ENCODE peak calls at places on chromosome 4, in eight cellular contexts. U, I, O, Q, C, S, L and K are unnamed samples.

GRCh38 chr4:158169931-158170690 is 2.7 kb downstream of the GASK1B start:
- DNase-seq in Q (peak; percentile 60), S (no peak), U (no peak), L (no peak), O (no peak), I (peak; percentile 55), C (peak; percentile 21), K (no peak)

GRCh38 chr4:126610933-126611332 is 1021.8 kb upstream of the INTU start:
- DNase-seq in Q (peak; percentile 5), U (no peak), L (no peak), C (no peak), I (no peak), S (no peak), O (no peak), K (no peak)

GRCh38 chr4:184593461-184593860 is 55.8 kb downstream of the CASP3 start:
- DNase-seq in I (no peak), C (no peak), Q (no peak), U (no peak), S (no peak), O (no peak), L (no peak), K (no peak)

GRCh38 chr4:99614491-99614890 is 39.9 kb downstream of the MTTP start:
- DNase-seq in I (no peak), O (no peak), U (no peak), C (no peak), L (no peak), S (no peak), Q (no peak), K (no peak)

GRCh38 chr4:13306356-13306755 is 177.8 kb downstream of the RAB28 start:
- DNase-seq in I (no peak), C (no peak), U (no peak), Q (no peak), O (no peak), S (no peak), L (no peak), K (no peak)

GRCh38 chr4:56976283-56976877 is 1.0 kb downstream of the NOA1 start:
- DNase-seq in O (no peak), S (no peak), L (no peak), I (peak; percentile 11), Q (peak; percentile 13), C (no peak), U (no peak), K (no peak)

GRCh38 chr4:185742766-185743165 is 69.2 kb downstream of the SORBS2 start:
- DNase-seq in Q (no peak), C (no peak), S (no peak), U (no peak), O (no peak), L (no peak), I (peak; percentile 57), K (no peak)

GRCh38 chr4:87068591-87069021 is 133.8 kb downstream of the AFF1 start:
- DNase-seq in O (no peak), Q (peak; percentile 65), S (no peak), C (no peak), I (peak; percentile 35), U (no peak), L (no peak), K (no peak)

GRCh38 chr4:25057299-25057698 is 26.6 kb upstream of the LGI2 start:
- DNase-seq in I (no peak), U (no peak), C (no peak), S (no peak), L (no peak), Q (no peak), O (no peak), K (no peak)

GRCh38 chr4:120066182-120066524 is 495 bp downstream of the MAD2L1 start:
- DNase-seq in O (no peak), Q (no peak), U (no peak), L (no peak), C (no peak), S (no peak), I (no peak), K (no peak)

GRCh38 chr4:118975487-118976192 is 87.0 kb downstream of the SYNPO2 start:
- DNase-seq in U (no peak), L (no peak), Q (no peak), O (no peak), S (no peak), I (no peak), C (no peak), K (no peak)

GRCh38 chr4:152640058-152640921 is 39.5 kb downstream of the TMEM154 start:
- DNase-seq in Q (peak; percentile 41), I (peak; percentile 47), L (no peak), S (no peak), U (no peak), C (peak; percentile 28), O (no peak), K (no peak)

DNA sequence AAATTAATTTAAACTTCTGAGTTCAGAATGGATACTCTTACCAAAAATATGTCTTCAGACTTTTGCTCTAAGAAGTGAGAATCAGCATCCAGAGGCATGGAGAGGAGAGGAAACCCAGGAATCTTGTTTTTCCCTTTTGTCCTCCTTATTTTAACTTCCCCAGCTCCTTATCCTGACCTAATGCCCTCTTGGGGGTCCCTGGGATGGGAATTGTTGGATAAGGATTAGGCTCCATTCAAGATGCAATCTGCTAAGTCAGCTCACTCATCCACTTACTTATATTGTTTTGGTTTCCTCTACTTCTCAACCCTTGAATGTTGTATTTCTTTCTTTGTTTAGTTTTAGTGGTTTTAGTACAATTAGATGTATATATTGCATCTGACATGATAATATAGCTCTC is 208.4 kb upstream of the PCDH7 start:
- DNase-seq in C (no peak), U (no peak), I (no peak), Q (no peak), S (no peak), L (no peak), O (peak; percentile 47), K (no peak)
- TF ChIP-seq CTCF in C (no peak), U (no peak), I (no peak), Q (no peak), S (no peak), L (no peak), O (no peak), K (no peak)

GRCh38 chr4:75555294-75556164 is at the start of gene ODAPH:
- DNase-seq in U (no peak), C (peak; percentile 58), O (peak; percentile 50), L (no peak), I (peak; percentile 71), S (no peak), Q (no peak), K (no peak)
- H3K4me3 ChIP-seq in U (no peak within 1 kb of the TSS), C (no peak within 1 kb of the TSS), O (no peak within 1 kb of the TSS), L (no peak within 1 kb of the TSS), I (no peak within 1 kb of the TSS), S (no peak within 1 kb of the TSS), Q (no peak within 1 kb of the TSS), K (no peak within 1 kb of the TSS)

GRCh38 chr4:17280266-17280665 is 231.6 kb downstream of the QDPR start:
- DNase-seq in O (no peak), Q (no peak), C (no peak), S (no peak), U (no peak), I (no peak), L (no peak), K (no peak)
- TF ChIP-seq CTCF in O (peak; percentile 28), Q (no peak), C (no peak), S (no peak), U (no peak), I (no peak), L (no peak), K (no peak)

GRCh38 chr4:138242830-138243149 is 641 bp upstream of the SLC7A11 start:
- DNase-seq in S (no peak), I (no peak), Q (no peak), L (no peak), C (no peak), U (no peak), O (no peak), K (no peak)
- H3K4me3 ChIP-seq in S (no peak overlapping the region), I (peak overlapping the region; percentile 48), Q (peak overlapping the region; percentile 23), L (peak overlapping the region; percentile 34), C (peak overlapping the region; percentile 75), U (peak overlapping the region; percentile 19), O (peak overlapping the region; percentile 83), K (peak overlapping the region; percentile 48)

DNA sequence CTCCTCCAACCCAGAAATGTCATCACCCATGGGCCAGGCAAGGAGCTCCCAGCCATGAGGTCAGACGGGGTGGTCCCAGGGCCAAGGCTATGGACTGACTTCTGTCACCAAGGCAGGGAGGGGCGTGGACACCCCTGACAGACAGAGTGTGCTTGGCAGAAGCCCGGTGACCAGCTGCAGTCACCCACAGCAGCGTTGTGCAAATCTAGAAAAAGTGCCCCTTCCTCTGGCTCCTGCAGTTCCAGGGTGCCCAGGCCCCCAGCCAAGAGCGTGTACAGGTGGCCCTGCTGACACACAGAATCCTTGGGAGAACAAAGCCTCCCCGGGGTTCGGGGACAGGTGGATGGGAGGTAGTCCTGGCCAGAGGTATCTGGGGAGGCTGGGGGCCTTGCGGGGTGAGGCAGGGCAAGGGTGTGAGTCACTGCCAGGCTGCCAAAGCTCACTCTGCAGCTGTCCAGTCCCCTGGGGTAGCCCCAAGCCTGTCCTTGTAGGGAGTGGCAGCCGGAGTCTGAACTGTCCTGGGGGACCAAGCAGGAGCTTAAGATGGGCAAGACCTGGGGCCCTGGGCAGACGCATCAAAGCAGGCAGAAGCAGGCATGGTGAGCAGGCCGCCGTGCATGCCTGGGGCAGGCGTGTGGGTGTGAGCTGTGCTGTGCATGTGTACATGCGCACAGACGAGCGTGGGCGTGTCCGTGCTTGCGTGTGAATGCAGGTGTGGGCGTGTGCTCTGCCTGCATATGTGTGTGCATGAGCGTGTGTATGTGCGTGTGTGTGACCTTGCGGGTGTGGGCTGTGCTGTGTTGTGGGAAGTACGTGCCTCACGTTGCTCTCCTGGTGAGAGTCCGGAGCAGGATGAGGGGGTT is 3.3 kb downstream of the MYL5 start:
- DNase-seq in Q (no peak), S (no peak), C (no peak), I (no peak), O (no peak), U (no peak), L (no peak), K (no peak)
- TF ChIP-seq CTCF in Q (no peak), S (no peak), C (no peak), I (no peak), O (no peak), U (no peak), L (no peak), K (no peak)

GRCh38 chr4:139314047-139314800 is 11.9 kb upstream of the NDUFC1 start:
- DNase-seq in S (no peak), L (no peak), Q (no peak), I (no peak), C (no peak), O (peak; percentile 75), U (no peak), K (no peak)

GRCh38 chr4:139317635-139318034 is 15.4 kb upstream of the NDUFC1 start:
- DNase-seq in I (no peak), S (no peak), O (no peak), U (no peak), C (no peak), L (no peak), Q (no peak), K (no peak)

GRCh38 chr4:139315221-139315675 is 13.0 kb upstream of the NDUFC1 start:
- DNase-seq in Q (no peak), S (no peak), L (no peak), O (peak; percentile 52), C (no peak), U (no peak), I (no peak), K (no peak)

GRCh38 chr4:139319571-139319970 is 17.3 kb upstream of the NDUFC1 start:
- DNase-seq in O (no peak), C (no peak), I (peak; percentile 14), U (no peak), S (no peak), L (no peak), Q (no peak), K (no peak)

DNA sequence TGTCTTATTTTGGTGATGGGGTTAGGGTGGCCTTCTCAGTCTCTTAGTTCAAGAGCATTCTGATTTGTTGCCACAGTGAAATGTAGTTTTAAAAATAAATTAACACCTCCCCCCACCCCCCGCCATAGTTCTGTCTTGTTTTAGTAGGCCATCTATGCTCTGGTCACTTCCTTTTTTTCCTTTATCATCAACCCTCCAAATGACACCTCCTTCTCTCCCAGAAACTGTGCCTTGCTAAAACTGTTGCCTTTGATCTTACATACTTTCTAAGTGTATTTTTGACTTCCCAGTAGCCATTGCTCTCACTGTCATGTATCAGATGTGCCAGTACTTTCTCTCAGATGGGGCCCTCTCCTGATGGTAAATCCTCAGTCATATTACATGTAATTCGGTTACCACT is 14.5 kb upstream of the NDUFC1 start:
- DNase-seq in O (no peak), Q (no peak), S (no peak), C (no peak), I (no peak), L (no peak), U (no peak), K (no peak)
- H3K4me3 ChIP-seq in O (no peak overlapping the region), Q (no peak overlapping the region), S (no peak overlapping the region), C (no peak overlapping the region), I (no peak overlapping the region), L (no peak overlapping the region), U (no peak overlapping the region), K (no peak overlapping the region)